ENCODE peak calls at places on chromosomes 1 and 21, in ten cellular contexts. Q is osteocyte, M is adrenal gland, A is sigmoid colon, Z is lower leg skin, L is colonic mucosa, Y is WTC11, K is neural crest cell, P is Calu3, F is WERI-Rb-1. E is an unnamed sample.

GRCh38 chr1:24929091-24929875 is 793 bp downstream of the RUNX3 start:
- DNase-seq in Q (no peak), M (no peak), A (peak; percentile 56), Z (no peak), L (no peak), Y (peak; percentile 58), K (no peak), P (no peak), F (peak; percentile 32), E (no peak)

GRCh38 chr1:147721711-147722110 is 38.7 kb downstream of the GJA5 start:
- DNase-seq in Q (no peak), M (no peak), A (no peak), Z (no peak), L (no peak), Y (no peak), K (no peak), P (no peak), F (no peak), E (no peak)

GRCh38 chr1:37485902-37486679 is 11.7 kb downstream of the ZC3H12A start:
- DNase-seq in Q (no peak), M (no peak), A (no peak), Z (peak; percentile 81), L (peak; percentile 24), Y (no peak), K (no peak), P (peak; percentile 27), F (no peak), E (no peak)

GRCh38 chr1:234230414-234230862 is 142.8 kb upstream of the COA6 start:
- DNase-seq in Q (no peak), M (no peak), A (no peak), Z (peak; percentile 31), L (no peak), Y (no peak), K (no peak), P (no peak), F (no peak), E (peak; percentile 64)

GRCh38 chr1:32618673-32619221 is 31.6 kb downstream of the ZBTB8OS start:
- DNase-seq in Q (no peak), M (no peak), A (no peak), Z (no peak), L (no peak), Y (no peak), K (no peak), P (no peak), F (no peak), E (no peak)

GRCh38 chr1:160460214-160460642 is 59.9 kb downstream of the VANGL2 start:
- DNase-seq in Q (no peak), M (no peak), A (no peak), Z (no peak), L (no peak), Y (no peak), K (no peak), P (no peak), F (no peak), E (no peak)

GRCh38 chr1:232880354-232880753 is 70.1 kb upstream of the NTPCR start:
- DNase-seq in Q (peak; percentile 63), M (peak; percentile 32), A (no peak), Z (peak; percentile 65), L (peak; percentile 37), Y (peak; percentile 68), K (peak; percentile 39), P (peak; percentile 47), F (peak; percentile 69), E (no peak)

GRCh38 chr21:28334407-28334806 is 658.3 kb downstream of the LTN1 start:
- DNase-seq in Q (no peak), M (no peak), A (no peak), Z (no peak), L (no peak), Y (no peak), K (no peak), P (no peak), F (no peak), E (no peak)

GRCh38 chr1:179366093-179366800 is 476 bp downstream of the AXDND1 start:
- DNase-seq in Q (no peak), M (peak; percentile 36), A (no peak), Z (no peak), L (no peak), Y (no peak), K (no peak), P (no peak), F (no peak), E (peak; percentile 9)

GRCh38 chr1:108010581-108010980 is 45.6 kb upstream of the VAV3 start:
- DNase-seq in Q (no peak), M (no peak), A (no peak), Z (no peak), L (no peak), Y (no peak), K (no peak), P (no peak), F (no peak), E (no peak)

GRCh38 chr1:94043738-94044289 is 77.1 kb downstream of the ABCA4 start:
- DNase-seq in Q (no peak), M (no peak), A (no peak), Z (no peak), L (no peak), Y (no peak), K (no peak), P (no peak), F (no peak), E (no peak)

GRCh38 chr1:158115126-158115525 is 65.6 kb upstream of the CD1D start:
- DNase-seq in Q (no peak), M (no peak), A (no peak), Z (no peak), L (no peak), Y (no peak), K (no peak), P (no peak), F (no peak), E (peak; percentile 67)

GRCh38 chr1:158116768-158117167 is 63.9 kb upstream of the CD1D start:
- DNase-seq in Q (no peak), M (no peak), A (no peak), Z (no peak), L (no peak), Y (no peak), K (no peak), P (no peak), F (no peak), E (no peak)

GRCh38 chr1:158112994-158113758 is 67.5 kb upstream of the CD1D start:
- DNase-seq in Q (no peak), M (peak; percentile 29), A (no peak), Z (no peak), L (peak; percentile 42), Y (peak; percentile 65), K (peak; percentile 61), P (peak; percentile 75), F (peak; percentile 80), E (peak; percentile 45)

GRCh38 chr1:158116311-158116710 is 64.4 kb upstream of the CD1D start:
- DNase-seq in Q (no peak), M (no peak), A (no peak), Z (no peak), L (no peak), Y (no peak), K (no peak), P (no peak), F (no peak), E (no peak)

DNA sequence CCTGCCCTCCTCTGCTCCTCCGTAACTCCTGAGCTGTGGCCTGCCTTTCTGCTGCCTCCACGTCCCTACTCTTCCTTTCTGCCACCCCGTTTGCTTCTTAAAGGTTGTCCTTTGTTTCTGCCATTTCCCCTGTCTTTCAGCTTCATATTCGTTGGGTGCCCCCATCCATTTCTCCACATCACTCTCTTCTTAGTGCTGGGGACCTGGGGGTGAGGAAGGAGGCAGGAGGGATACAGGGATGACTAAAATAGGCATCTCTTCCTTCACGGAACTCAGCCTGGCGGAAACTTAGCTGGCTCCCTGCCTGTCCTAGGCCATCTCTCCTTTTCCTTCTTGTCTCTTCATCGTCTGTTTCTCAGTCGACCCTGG is 67.0 kb upstream of the CD1D start:
- DNase-seq in Q (no peak), M (no peak), A (no peak), Z (no peak), L (no peak), Y (no peak), K (no peak), P (no peak), F (no peak), E (no peak)
- TF ChIP-seq CTCF in Q (no peak), M (no peak), A (no peak), Z (no peak), L (no peak), Y (no peak), K (no peak), P (no peak), F (no peak), E (no peak)

GRCh38 chr1:31517301-31517700 is 59.0 kb upstream of the TINAGL1 start:
- DNase-seq in Q (no peak), M (no peak), A (no peak), Z (no peak), L (no peak), Y (peak; percentile 33), K (no peak), P (no peak), F (no peak), E (no peak)
- TF ChIP-seq CTCF in Q (no peak), M (no peak), A (no peak), Z (no peak), L (no peak), Y (no peak), K (no peak), P (no peak), F (peak; percentile 15), E (no peak)

DNA sequence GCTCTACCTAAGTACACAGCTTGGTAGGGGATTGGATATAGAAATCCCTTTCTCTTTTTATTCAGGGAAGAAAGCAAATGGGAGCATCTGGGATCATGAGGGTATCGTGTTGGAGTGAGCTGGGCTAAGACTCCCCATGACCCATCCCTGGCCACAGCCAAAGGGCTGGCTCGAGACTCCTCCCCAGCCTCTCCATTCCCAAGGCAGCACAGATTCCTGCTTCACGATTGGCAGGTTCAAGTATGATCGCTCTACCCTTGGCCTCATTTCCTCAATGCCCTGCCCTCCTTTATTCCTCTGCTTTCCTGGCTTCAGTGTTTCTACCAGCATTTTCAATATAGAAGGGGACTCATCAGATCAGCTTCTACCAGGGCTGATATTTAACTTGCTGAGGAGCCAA is 89.7 kb downstream of the ATP1A1 start:
- DNase-seq in Q (no peak), M (no peak), A (no peak), Z (no peak), L (no peak), Y (no peak), K (no peak), P (no peak), F (no peak), E (no peak)
- TF ChIP-seq CTCF in Q (no peak), M (no peak), A (no peak), Z (no peak), L (no peak), Y (no peak), K (no peak), P (no peak), F (no peak), E (no peak)

DNA sequence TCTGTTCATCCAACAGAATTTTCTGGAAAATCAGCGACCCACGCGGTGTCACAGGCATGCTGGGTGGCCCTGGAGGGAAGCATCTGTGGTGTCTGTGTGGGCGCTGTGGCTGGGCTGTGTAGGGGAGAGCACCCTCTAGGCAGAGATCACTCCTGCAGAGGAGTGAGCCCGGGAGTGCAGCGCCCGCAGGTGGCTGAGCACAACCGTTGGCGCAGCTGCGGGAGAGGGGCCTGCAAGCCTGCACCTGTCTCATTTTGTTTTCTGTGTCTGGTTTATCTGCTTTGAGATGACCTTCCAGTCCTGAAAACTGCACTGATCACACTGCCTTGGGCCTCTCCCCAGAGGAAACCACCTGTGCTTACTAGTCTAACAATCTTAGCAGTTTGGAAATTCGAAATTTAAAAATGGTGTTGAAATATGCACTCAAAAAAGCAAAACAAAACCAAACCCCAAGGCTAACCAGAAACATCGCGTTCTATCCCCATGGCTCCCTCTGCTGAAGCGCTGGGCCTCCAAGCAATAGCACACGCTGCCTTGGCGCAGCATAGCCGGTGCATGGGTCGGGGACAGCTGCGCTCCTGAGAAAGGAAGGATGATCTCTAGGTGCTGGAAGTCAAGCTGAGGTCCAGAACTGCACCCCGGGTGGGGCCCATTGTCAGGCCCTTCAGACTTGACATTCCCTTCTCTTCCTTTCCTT is 4.8 kb downstream of the FAM3B start:
- DNase-seq in Q (no peak), M (no peak), A (no peak), Z (no peak), L (no peak), Y (no peak), K (no peak), P (no peak), F (no peak), E (no peak)
- TF ChIP-seq CTCF in Q (no peak), M (no peak), A (no peak), Z (no peak), L (no peak), Y (no peak), K (no peak), P (no peak), F (no peak), E (peak; percentile 26)